ENCODE peak calls at places on chromosomes 6 and 20, in seven cellular contexts. Z, W, D, M, L, J and O are unnamed samples.

GRCh38 chr6:92122746-92123145 is 1296.6 kb downstream of the EPHA7 start:
- DNase-seq in Z (no peak), W (no peak), D (peak; percentile 47), M (no peak), L (no peak), J (no peak), O (no peak)

GRCh38 chr6:57130784-57131183 is 40.8 kb downstream of the ZNF451 start:
- DNase-seq in Z (no peak), W (no peak), D (no peak), M (no peak), L (no peak), J (no peak), O (no peak)

GRCh38 chr20:44209691-44210421 is 715 bp downstream of the OSER1 start:
- DNase-seq in Z (no peak), W (no peak), D (peak; percentile 65), M (no peak), L (no peak), J (no peak), O (no peak)

GRCh38 chr6:146650799-146651481 is 52.2 kb downstream of the ADGB start:
- DNase-seq in Z (no peak), W (no peak), D (no peak), M (peak; percentile 25), L (no peak), J (no peak), O (no peak)

GRCh38 chr6:140062042-140063041 is 687.9 kb upstream of the CITED2 start:
- DNase-seq in Z (no peak), W (peak; percentile 58), D (no peak), M (peak; percentile 82), L (no peak), J (peak; percentile 46), O (peak; percentile 12)

GRCh38 chr6:75213732-75214131 is 7.9 kb upstream of the COL12A1 start:
- DNase-seq in Z (no peak), W (no peak), D (peak; percentile 48), M (no peak), L (no peak), J (no peak), O (no peak)

GRCh38 chr6:25022140-25022553 is 86.4 kb upstream of the RIPOR2 start:
- DNase-seq in Z (no peak), W (no peak), D (no peak), M (peak; percentile 46), L (no peak), J (no peak), O (peak; percentile 53)

GRCh38 chr6:139290787-139291294 is 957 bp downstream of the TXLNB start:
- DNase-seq in Z (no peak), W (no peak), D (peak; percentile 81), M (no peak), L (no peak), J (no peak), O (no peak)

GRCh38 chr20:25030007-25030648 is 27.8 kb downstream of the ACSS1 start:
- DNase-seq in Z (no peak), W (peak; percentile 4), D (no peak), M (no peak), L (no peak), J (no peak), O (no peak)

GRCh38 chr6:81785340-81785739 is 32.9 kb upstream of the TENT5A start:
- DNase-seq in Z (no peak), W (no peak), D (no peak), M (peak; percentile 51), L (no peak), J (no peak), O (peak; percentile 45)

GRCh38 chr6:147390909-147391536 is 117.5 kb upstream of the SAMD5 start:
- DNase-seq in Z (no peak), W (no peak), D (no peak), M (no peak), L (no peak), J (no peak), O (no peak)

GRCh38 chr20:40963505-40963845 is 65.1 kb upstream of the TOP1 start:
- DNase-seq in Z (no peak), W (no peak), D (no peak), M (no peak), L (no peak), J (no peak), O (no peak)

GRCh38 chr6:141110486-141110885 is 1022.2 kb upstream of the GJE1 start:
- DNase-seq in Z (peak; percentile 19), W (peak; percentile 51), D (no peak), M (peak; percentile 61), L (no peak), J (no peak), O (peak; percentile 69)

GRCh38 chr6:112909781-112910180 is 562.7 kb downstream of the RFPL4B start:
- DNase-seq in Z (peak; percentile 73), W (no peak), D (no peak), M (peak; percentile 84), L (no peak), J (no peak), O (peak; percentile 29)

GRCh38 chr6:34260576-34261267 is 11.9 kb upstream of the SMIM29 start:
- DNase-seq in Z (no peak), W (no peak), D (no peak), M (no peak), L (no peak), J (no peak), O (no peak)

GRCh38 chr6:46526607-46527006 is 35.4 kb upstream of the RCAN2 start:
- DNase-seq in Z (no peak), W (no peak), D (no peak), M (no peak), L (no peak), J (no peak), O (no peak)

DNA sequence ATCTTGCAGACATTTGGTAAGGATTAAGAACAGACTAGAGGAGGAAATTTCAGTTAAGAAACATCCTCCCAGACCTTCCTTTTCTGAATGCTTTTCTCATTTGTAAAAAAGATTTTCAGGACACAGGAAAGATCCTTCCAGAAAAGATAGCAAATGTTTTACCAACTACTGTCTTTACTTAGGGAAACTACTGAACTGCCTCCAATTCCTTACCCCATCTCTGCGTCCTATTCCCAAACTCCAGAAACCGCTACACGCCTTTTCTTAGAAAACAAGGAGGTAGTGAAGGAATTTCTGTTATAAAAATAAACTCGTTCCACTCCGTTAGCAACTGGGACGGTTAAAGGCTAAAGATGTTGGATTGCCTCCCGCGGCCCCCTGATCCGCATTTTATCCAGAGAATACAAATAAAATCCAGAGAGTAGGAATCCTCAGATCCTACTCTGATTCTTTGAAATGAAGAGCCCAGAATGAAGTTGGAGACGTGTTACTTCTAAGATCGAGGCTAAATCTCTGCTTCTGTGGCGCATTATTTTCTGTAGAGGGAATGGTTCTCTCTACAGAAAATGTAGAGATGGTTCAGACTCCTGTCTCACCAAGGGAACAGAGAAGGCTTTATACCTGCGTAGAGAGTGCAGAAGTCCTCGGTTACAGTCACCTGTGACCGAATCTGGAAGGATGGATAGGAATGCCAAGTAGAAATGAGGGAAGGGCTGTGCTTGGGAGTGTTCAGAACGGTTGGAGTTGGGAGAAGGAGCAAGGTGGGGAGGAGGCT is 133.0 kb downstream of the GPX5 start:
- DNase-seq in Z (no peak), W (no peak), D (peak; percentile 49), M (peak; percentile 5), L (no peak), J (no peak), O (no peak)
- H3K27ac ChIP-seq in Z (no peak overlapping the region), W (no peak overlapping the region), D (no peak overlapping the region), M (no peak overlapping the region), L (no peak overlapping the region), J (no peak overlapping the region), O (no peak overlapping the region)

GRCh38 chr6:1903780-1904493 is 294.2 kb downstream of the FOXC1 start:
- DNase-seq in Z (no peak), W (peak; percentile 61), D (no peak), M (no peak), L (no peak), J (no peak), O (no peak)
- H3K27ac ChIP-seq in Z (no peak overlapping the region), W (peak overlapping the region; percentile 73), D (no peak overlapping the region), M (no peak overlapping the region), L (no peak overlapping the region), J (peak overlapping the region; percentile 11), O (no peak overlapping the region)

GRCh38 chr20:33859751-33860150 is 48.6 kb downstream of the CHMP4B start:
- DNase-seq in Z (no peak), W (no peak), D (no peak), M (no peak), L (no peak), J (no peak), O (no peak)

GRCh38 chr20:33859157-33859695 is 48.1 kb downstream of the CHMP4B start:
- DNase-seq in Z (no peak), W (no peak), D (no peak), M (no peak), L (no peak), J (no peak), O (no peak)

GRCh38 chr20:33861458-33861857 is 50.3 kb downstream of the CHMP4B start:
- DNase-seq in Z (no peak), W (no peak), D (no peak), M (no peak), L (no peak), J (no peak), O (no peak)

GRCh38 chr20:33857722-33858563 is 46.8 kb downstream of the CHMP4B start:
- DNase-seq in Z (no peak), W (no peak), D (no peak), M (no peak), L (no peak), J (no peak), O (no peak)

DNA sequence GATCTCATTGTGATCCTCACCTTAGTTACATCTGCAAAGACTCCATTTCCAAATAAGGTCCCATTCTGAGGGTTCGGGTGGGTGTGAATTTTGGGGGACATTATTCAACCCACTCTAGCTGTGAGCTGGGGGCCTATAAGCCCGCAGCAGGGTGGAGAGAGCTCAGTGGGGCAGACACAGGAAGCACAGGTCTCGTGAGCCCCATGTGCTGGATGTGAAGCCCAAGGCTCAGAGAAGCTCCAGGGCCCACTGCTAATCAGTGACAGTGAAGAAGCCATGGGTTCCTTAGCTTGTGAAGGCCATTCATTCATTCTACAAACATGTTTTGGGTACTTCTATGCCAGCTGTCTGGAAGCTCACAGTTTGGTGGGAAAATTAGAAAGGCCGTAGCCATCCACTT is 47.5 kb downstream of the CHMP4B start:
- DNase-seq in Z (no peak), W (no peak), D (no peak), M (no peak), L (no peak), J (no peak), O (no peak)
- H3K27ac ChIP-seq in Z (no peak overlapping the region), W (no peak overlapping the region), D (no peak overlapping the region), M (no peak overlapping the region), L (no peak overlapping the region), J (no peak overlapping the region), O (no peak overlapping the region)

GRCh38 chr20:38321959-38322598 is 18.1 kb downstream of the BPI start:
- DNase-seq in Z (no peak), W (no peak), D (peak; percentile 67), M (peak; percentile 29), L (no peak), J (no peak), O (no peak)

GRCh38 chr20:38325905-38326304 is 20.4 kb upstream of the LBP start:
- DNase-seq in Z (no peak), W (no peak), D (no peak), M (no peak), L (no peak), J (no peak), O (no peak)

GRCh38 chr20:38326309-38326708 is 20.0 kb upstream of the LBP start:
- DNase-seq in Z (no peak), W (no peak), D (no peak), M (no peak), L (no peak), J (no peak), O (no peak)

GRCh38 chr20:38324159-38324558 is 20.2 kb downstream of the BPI start:
- DNase-seq in Z (no peak), W (no peak), D (no peak), M (no peak), L (no peak), J (no peak), O (no peak)

GRCh38 chr20:38325167-38325566 is 21.1 kb upstream of the LBP start:
- DNase-seq in Z (no peak), W (no peak), D (no peak), M (no peak), L (no peak), J (no peak), O (no peak)
- H3K27ac ChIP-seq in Z (no peak overlapping the region), W (no peak overlapping the region), D (no peak overlapping the region), M (no peak overlapping the region), L (no peak overlapping the region), J (no peak overlapping the region), O (no peak overlapping the region)